ENCODE peak calls at places on chromosomes 7 and 10, in six cellular contexts. R, J, Y, U, V and A are unnamed samples.

GRCh38 chr10:3805791-3806381 is 20.9 kb upstream of the KLF6 start:
- DNase-seq in J (peak), R (peak), U (no peak), Y (peak), V (peak), A (no peak)

GRCh38 chr10:69049564-69049955 is 38.3 kb upstream of the SRGN start:
- DNase-seq in V (no peak), R (no peak), J (no peak), U (no peak), Y (no peak), A (no peak)

GRCh38 chr10:132112611-132113010 is 46.9 kb downstream of the JAKMIP3 start:
- DNase-seq in Y (no peak), V (no peak), J (no peak), U (no peak), R (no peak), A (no peak)

GRCh38 chr10:79980711-79981110 is 31.8 kb upstream of the SFTPD start:
- DNase-seq in U (no peak), Y (no peak), R (no peak), V (no peak), J (no peak), A (no peak)

GRCh38 chr7:151252961-151253691 is 4.6 kb upstream of the SMARCD3 start:
- DNase-seq in U (no peak), R (no peak), Y (no peak), J (no peak), V (no peak), A (no peak)

GRCh38 chr7:33423646-33424020 is 294.3 kb downstream of the BBS9 start:
- DNase-seq in R (peak), V (peak), U (peak), J (peak), Y (peak), A (peak)

GRCh38 chr7:681551-682307 is 44.8 kb upstream of the DNAAF5 start:
- DNase-seq in U (no peak), Y (no peak), R (no peak), V (no peak), J (no peak), A (no peak)

GRCh38 chr7:7136857-7137309 is 45.5 kb upstream of the C1GALT1 start:
- DNase-seq in U (no peak), J (no peak), Y (no peak), V (peak), R (no peak), A (no peak)

GRCh38 chr10:50614444-50615137 is 9.2 kb downstream of the SGMS1 start:
- DNase-seq in U (peak), V (no peak), R (peak), Y (no peak), J (no peak), A (no peak)
- TF ChIP-seq CTCF in U (peak), V (no peak), R (peak), Y (no peak), J (peak), A (no peak)

DNA sequence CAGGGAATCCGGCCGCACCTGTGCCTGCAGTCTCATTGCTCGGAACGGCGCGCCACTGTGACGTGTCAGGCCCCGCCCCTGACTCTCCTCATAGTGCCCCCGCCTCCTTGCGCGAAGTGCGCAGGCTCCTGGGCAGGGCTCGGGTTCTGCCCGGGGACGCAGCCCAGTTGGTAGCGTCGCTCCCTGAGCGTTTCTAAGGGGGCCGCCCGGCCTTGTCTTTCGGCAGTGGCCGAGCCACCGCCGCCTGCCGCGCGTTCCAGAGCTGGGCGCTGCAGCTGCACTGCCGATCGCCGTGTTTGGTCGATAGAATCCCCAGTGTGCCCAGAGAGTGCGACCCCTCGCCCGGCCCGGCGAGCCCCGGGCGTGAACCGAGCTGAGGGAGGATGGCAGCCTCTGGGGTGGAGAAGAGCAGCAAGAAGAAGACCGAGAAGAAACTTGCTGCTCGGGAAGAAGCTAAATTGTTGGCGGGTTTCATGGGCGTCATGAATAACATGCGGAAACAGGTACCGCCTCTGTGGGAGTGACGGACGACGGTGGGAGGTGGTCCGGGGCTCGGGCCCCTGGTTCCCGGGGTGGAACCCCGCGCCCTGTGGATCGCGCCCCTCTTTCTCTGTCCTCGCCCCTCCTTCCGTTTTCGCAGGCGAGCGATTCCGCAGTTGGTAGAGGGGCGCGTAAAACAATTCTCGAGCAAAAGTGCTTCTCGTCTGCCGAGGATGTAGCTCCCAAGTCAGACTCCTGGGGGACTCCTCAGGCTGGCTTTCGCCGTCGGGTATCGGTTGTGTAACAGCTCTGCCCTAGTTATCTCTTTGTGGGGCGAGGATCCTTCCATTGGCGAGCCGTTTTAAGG is at the start of gene KLHL7:
- DNase-seq in J (peak), Y (peak), R (peak), U (peak), V (peak), A (peak)
- TF ChIP-seq CTCF in J (peak), Y (peak), R (peak), U (no peak), V (peak), A (no peak)

GRCh38 chr7:87391020-87391701 is 45.7 kb downstream of the CROT start:
- DNase-seq in J (no peak), V (no peak), U (no peak), Y (no peak), R (no peak), A (no peak)
- TF ChIP-seq CTCF in J (no peak), V (no peak), U (no peak), Y (no peak), R (no peak), A (no peak)

GRCh38 chr7:32066441-32066840 is 3.8 kb downstream of the PDE1C start:
- DNase-seq in R (no peak), Y (no peak), V (peak), J (no peak), U (no peak), A (no peak)

GRCh38 chr7:32069251-32069650 is 956 bp downstream of the PDE1C start:
- DNase-seq in V (no peak), R (no peak), Y (no peak), U (no peak), J (no peak), A (no peak)

GRCh38 chr7:32070406-32071360 is at the start of gene PDE1C:
- DNase-seq in R (no peak), V (no peak), J (no peak), Y (no peak), U (peak), A (peak)

GRCh38 chr7:32070051-32070405 is 179 bp downstream of the PDE1C start:
- DNase-seq in V (no peak), R (no peak), J (no peak), Y (no peak), U (no peak), A (no peak)

DNA sequence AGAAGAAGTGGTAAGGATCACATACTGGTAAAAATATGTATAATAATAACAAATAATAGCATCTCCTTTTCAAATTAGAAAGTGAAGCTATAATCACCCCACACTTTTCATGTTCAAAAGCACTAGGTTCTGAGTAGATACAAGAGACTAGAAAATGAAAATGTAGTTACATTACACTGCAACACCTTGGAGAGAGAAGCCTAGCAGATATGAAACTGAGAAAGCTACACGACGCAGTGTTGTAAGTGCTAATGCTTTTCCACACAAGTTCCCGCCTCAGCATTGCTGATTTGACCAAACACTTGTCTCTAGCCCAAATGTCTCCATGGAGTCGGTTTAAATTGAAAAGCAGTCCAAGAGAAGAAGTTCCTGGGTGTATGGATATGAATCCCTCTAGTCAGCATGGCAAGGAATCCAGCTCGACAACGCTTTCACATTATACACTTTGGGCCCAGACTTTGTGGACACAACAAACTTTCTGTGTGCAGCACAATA is 1.7 kb downstream of the PDE1C start:
- DNase-seq in Y (no peak), R (peak), U (no peak), J (no peak), V (no peak), A (no peak)
- TF ChIP-seq CTCF in Y (no peak), R (no peak), U (no peak), J (no peak), V (no peak), A (no peak)

GRCh38 chr7:107754642-107755041 is 10.7 kb downstream of the CBLL1 start:
- DNase-seq in R (no peak), U (no peak), J (no peak), Y (no peak), V (no peak), A (no peak)
- TF ChIP-seq CTCF in R (peak), U (peak), J (peak), Y (no peak), V (peak), A (no peak)

DNA sequence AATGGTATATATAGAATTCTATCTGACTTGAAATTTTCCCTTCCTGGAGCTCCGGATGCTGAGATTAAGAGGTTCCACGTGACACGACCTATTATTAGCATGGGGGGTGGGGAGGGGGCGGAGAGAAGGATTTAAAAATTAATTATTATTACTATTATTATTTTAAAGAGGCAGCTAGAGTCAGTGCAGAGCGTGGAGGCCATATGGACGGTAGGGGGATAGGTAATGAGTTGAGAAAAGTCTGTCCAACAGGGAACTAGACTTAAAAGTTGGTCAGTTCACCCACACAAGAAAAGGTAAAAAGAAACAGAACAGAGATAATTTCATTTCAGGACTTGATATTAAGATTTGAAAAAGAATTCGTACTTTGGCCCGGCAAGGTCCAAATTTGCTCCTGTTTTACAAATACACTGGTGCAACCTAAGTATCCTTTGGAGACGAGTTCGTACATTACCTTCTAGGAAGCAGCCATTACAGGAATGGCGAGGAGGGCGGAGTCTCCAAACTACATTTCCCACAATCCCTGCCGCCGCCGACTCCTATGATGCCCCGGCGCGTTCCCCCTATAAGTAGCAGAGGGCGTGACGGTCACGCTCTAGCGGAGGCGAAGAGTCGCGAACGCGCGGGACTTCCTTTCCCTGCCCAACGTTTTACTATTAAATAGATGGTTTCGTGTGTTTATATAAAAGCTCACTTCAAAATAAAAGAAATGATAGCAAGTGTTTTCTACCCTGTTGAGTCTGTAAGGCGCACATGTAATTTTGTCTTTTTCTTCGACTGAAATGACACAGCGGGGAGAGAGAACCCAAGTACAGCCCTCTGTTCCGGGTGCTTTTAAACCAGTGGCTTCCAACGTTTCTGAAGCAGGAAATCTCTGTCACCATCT is at the start of gene SMIM30:
- DNase-seq in V (peak), R (peak), U (peak), J (peak), Y (peak), A (peak)
- TF ChIP-seq CTCF in V (no peak), R (no peak), U (no peak), J (no peak), Y (no peak), A (no peak)

DNA sequence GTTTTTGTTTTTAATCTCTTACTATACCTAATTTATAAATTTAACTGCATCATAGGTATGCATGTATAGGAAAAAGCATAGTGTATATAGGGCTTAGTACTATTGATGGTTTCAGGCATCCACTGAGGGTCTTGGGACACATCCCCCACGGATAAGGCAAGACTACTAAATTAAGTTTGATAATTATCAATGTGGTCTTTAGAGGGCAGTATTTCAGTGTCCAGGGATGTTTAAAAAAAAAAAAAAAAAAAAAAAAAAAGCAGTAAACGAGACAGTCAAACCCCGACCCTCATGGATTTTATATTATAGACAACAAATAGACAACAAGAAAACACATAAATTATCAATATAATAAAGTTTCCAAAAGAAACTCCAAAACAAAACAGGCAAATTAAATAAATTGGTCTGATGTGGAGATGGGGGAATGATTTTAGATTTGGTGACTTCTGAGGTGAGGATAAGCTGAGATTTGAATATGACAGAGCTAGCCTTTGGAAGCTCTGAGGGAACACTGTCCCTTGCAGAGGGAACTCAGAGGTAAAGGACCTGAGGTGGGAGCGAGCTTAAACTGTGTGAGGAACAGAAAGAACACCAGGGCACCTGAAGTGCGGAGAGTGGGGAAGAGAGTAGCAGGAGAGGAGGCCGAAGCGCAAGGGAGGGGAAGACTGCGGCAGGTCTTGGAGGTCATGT is 14.8 kb downstream of the ACSM6 start:
- DNase-seq in J (no peak), V (peak), Y (peak), R (no peak), U (no peak), A (no peak)
- TF ChIP-seq CTCF in J (no peak), V (peak), Y (peak), R (peak), U (peak), A (no peak)

GRCh38 chr7:146094356-146094755 is 22.2 kb upstream of the CNTNAP2 start:
- DNase-seq in V (no peak), R (no peak), J (no peak), Y (no peak), U (no peak), A (no peak)

GRCh38 chr7:146096994-146097393 is 19.6 kb upstream of the CNTNAP2 start:
- DNase-seq in J (no peak), V (no peak), Y (no peak), R (peak), U (no peak), A (no peak)
- TF ChIP-seq CTCF in J (no peak), V (no peak), Y (peak), R (peak), U (no peak), A (no peak)

GRCh38 chr10:70132098-70133029 is at the start of gene AIFM2:
- DNase-seq in Y (peak), U (peak), R (peak), V (peak), J (peak), A (peak)

GRCh38 chr10:70135046-70135445 is 2.4 kb upstream of the AIFM2 start:
- DNase-seq in V (no peak), U (no peak), Y (no peak), J (no peak), R (no peak), A (no peak)

GRCh38 chr10:70137927-70138883 is 5.6 kb upstream of the AIFM2 start:
- DNase-seq in J (no peak), U (no peak), R (no peak), Y (no peak), V (no peak), A (peak)

GRCh38 chr10:70137135-70137534 is 4.5 kb upstream of the AIFM2 start:
- DNase-seq in R (no peak), Y (no peak), V (no peak), J (no peak), U (no peak), A (no peak)

DNA sequence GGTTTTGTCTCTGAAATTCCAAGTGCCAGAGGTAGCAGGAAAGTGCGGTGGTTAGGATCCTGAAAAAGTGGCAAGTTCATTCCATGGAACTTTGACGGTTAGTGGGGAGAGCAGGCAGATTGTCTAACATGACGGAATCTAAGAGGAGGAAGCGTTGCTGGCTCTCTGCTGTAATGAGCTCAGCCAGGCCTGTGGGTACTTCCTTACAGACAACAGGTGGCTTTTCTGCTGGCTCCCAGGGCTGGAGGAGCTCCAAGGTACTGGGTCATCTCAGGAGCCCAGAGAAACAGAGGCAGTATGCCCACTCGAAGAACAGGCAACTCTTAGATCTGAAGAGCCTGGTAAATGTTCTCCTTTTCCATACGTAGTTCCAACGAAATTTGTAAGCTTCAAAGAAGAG is 3.1 kb upstream of the AIFM2 start:
- DNase-seq in Y (no peak), J (no peak), V (no peak), U (no peak), R (no peak), A (no peak)
- TF ChIP-seq CTCF in Y (no peak), J (no peak), V (no peak), U (no peak), R (no peak), A (no peak)